ENCODE peak calls at places on chromosomes 1 and 21, in seven cellular contexts. One of them, this sample, is unnamed.

GRCh38 chr1:41314781-41315481 is 46.3 kb upstream of the FOXO6 start:
- DNase-seq in stimulated activated CD8-positive, alpha-beta memory T cell treated with anti-CD3 and anti-CD28 coated beads, Interleukin-2, amount 100 ng/mL, for 1 hour: no peak
- DNase-seq in memory B cell: no peak
- DNase-seq in iPS-NIHi11: no peak
- DNase-seq in HFFc6: peak
- DNase-seq in ACHN: no peak
- DNase-seq in endothelial cell: no peak
- DNase-seq in this sample: no peak

GRCh38 chr21:41979335-41979734 is 25.5 kb upstream of the C2CD2 start:
- DNase-seq in ACHN: no peak
- DNase-seq in stimulated activated CD8-positive, alpha-beta memory T cell treated with anti-CD3 and anti-CD28 coated beads, Interleukin-2, amount 100 ng/mL, for 1 hour: no peak
- DNase-seq in iPS-NIHi11: no peak
- DNase-seq in endothelial cell: no peak
- DNase-seq in memory B cell: no peak
- DNase-seq in HFFc6: no peak
- DNase-seq in this sample: no peak

GRCh38 chr1:66464802-66465201 is 69.2 kb upstream of the SGIP1 start:
- DNase-seq in stimulated activated CD8-positive, alpha-beta memory T cell treated with anti-CD3 and anti-CD28 coated beads, Interleukin-2, amount 100 ng/mL, for 1 hour: no peak
- DNase-seq in memory B cell: no peak
- DNase-seq in iPS-NIHi11: no peak
- DNase-seq in ACHN: peak
- DNase-seq in HFFc6: peak
- DNase-seq in endothelial cell: no peak
- DNase-seq in this sample: no peak

GRCh38 chr1:37478451-37478871 is 4.1 kb downstream of the ZC3H12A start:
- DNase-seq in HFFc6: peak
- DNase-seq in iPS-NIHi11: no peak
- DNase-seq in ACHN: peak
- DNase-seq in memory B cell: no peak
- DNase-seq in stimulated activated CD8-positive, alpha-beta memory T cell treated with anti-CD3 and anti-CD28 coated beads, Interleukin-2, amount 100 ng/mL, for 1 hour: no peak
- DNase-seq in endothelial cell: no peak
- DNase-seq in this sample: no peak

GRCh38 chr1:186498695-186499389 is 37.9 kb upstream of the PDC start:
- DNase-seq in stimulated activated CD8-positive, alpha-beta memory T cell treated with anti-CD3 and anti-CD28 coated beads, Interleukin-2, amount 100 ng/mL, for 1 hour: no peak
- DNase-seq in memory B cell: no peak
- DNase-seq in iPS-NIHi11: no peak
- DNase-seq in ACHN: no peak
- DNase-seq in endothelial cell: no peak
- DNase-seq in HFFc6: peak
- DNase-seq in this sample: no peak

GRCh38 chr1:193013005-193013404 is 46.2 kb downstream of the UCHL5 start:
- DNase-seq in iPS-NIHi11: no peak
- DNase-seq in ACHN: no peak
- DNase-seq in stimulated activated CD8-positive, alpha-beta memory T cell treated with anti-CD3 and anti-CD28 coated beads, Interleukin-2, amount 100 ng/mL, for 1 hour: no peak
- DNase-seq in memory B cell: no peak
- DNase-seq in HFFc6: peak
- DNase-seq in endothelial cell: no peak
- DNase-seq in this sample: no peak

GRCh38 chr1:111285879-111286278 is 4.8 kb upstream of the CHIA start:
- DNase-seq in endothelial cell: no peak
- DNase-seq in stimulated activated CD8-positive, alpha-beta memory T cell treated with anti-CD3 and anti-CD28 coated beads, Interleukin-2, amount 100 ng/mL, for 1 hour: no peak
- DNase-seq in iPS-NIHi11: no peak
- DNase-seq in memory B cell: no peak
- DNase-seq in HFFc6: no peak
- DNase-seq in ACHN: no peak
- DNase-seq in this sample: no peak

GRCh38 chr1:16126738-16127515 is 28.9 kb downstream of the EPHA2 start:
- DNase-seq in ACHN: no peak
- DNase-seq in HFFc6: no peak
- DNase-seq in memory B cell: no peak
- DNase-seq in stimulated activated CD8-positive, alpha-beta memory T cell treated with anti-CD3 and anti-CD28 coated beads, Interleukin-2, amount 100 ng/mL, for 1 hour: no peak
- DNase-seq in endothelial cell: no peak
- DNase-seq in iPS-NIHi11: no peak
- DNase-seq in this sample: no peak

GRCh38 chr1:116131866-116132605 is 20.8 kb downstream of the MAB21L3 start:
- DNase-seq in stimulated activated CD8-positive, alpha-beta memory T cell treated with anti-CD3 and anti-CD28 coated beads, Interleukin-2, amount 100 ng/mL, for 1 hour: no peak
- DNase-seq in endothelial cell: no peak
- DNase-seq in HFFc6: no peak
- DNase-seq in ACHN: no peak
- DNase-seq in iPS-NIHi11: no peak
- DNase-seq in memory B cell: no peak
- DNase-seq in this sample: no peak

GRCh38 chr1:46497020-46497419 is 7.4 kb downstream of the DMBX1 start:
- DNase-seq in ACHN: no peak
- DNase-seq in iPS-NIHi11: no peak
- DNase-seq in stimulated activated CD8-positive, alpha-beta memory T cell treated with anti-CD3 and anti-CD28 coated beads, Interleukin-2, amount 100 ng/mL, for 1 hour: no peak
- DNase-seq in endothelial cell: no peak
- DNase-seq in HFFc6: no peak
- DNase-seq in memory B cell: no peak
- DNase-seq in this sample: no peak

GRCh38 chr21:37644666-37645065 is 271.6 kb downstream of the KCNJ6 start:
- DNase-seq in ACHN: no peak
- DNase-seq in endothelial cell: peak
- DNase-seq in stimulated activated CD8-positive, alpha-beta memory T cell treated with anti-CD3 and anti-CD28 coated beads, Interleukin-2, amount 100 ng/mL, for 1 hour: no peak
- DNase-seq in HFFc6: no peak
- DNase-seq in iPS-NIHi11: no peak
- DNase-seq in memory B cell: no peak
- DNase-seq in this sample: no peak

GRCh38 chr1:110089561-110090275 is 19.2 kb upstream of the ALX3 start:
- DNase-seq in iPS-NIHi11: no peak
- DNase-seq in memory B cell: no peak
- DNase-seq in HFFc6: no peak
- DNase-seq in stimulated activated CD8-positive, alpha-beta memory T cell treated with anti-CD3 and anti-CD28 coated beads, Interleukin-2, amount 100 ng/mL, for 1 hour: no peak
- DNase-seq in endothelial cell: no peak
- DNase-seq in ACHN: no peak
- DNase-seq in this sample: no peak

GRCh38 chr1:12125422-12126355 is 41.1 kb upstream of the TNFRSF1B start:
- DNase-seq in endothelial cell: no peak
- DNase-seq in memory B cell: no peak
- DNase-seq in iPS-NIHi11: no peak
- DNase-seq in stimulated activated CD8-positive, alpha-beta memory T cell treated with anti-CD3 and anti-CD28 coated beads, Interleukin-2, amount 100 ng/mL, for 1 hour: no peak
- DNase-seq in ACHN: no peak
- DNase-seq in HFFc6: no peak
- DNase-seq in this sample: no peak

GRCh38 chr1:205521646-205522150 is 17.2 kb downstream of the CDK18 start:
- DNase-seq in ACHN: no peak
- DNase-seq in memory B cell: no peak
- DNase-seq in endothelial cell: no peak
- DNase-seq in iPS-NIHi11: no peak
- DNase-seq in HFFc6: no peak
- DNase-seq in stimulated activated CD8-positive, alpha-beta memory T cell treated with anti-CD3 and anti-CD28 coated beads, Interleukin-2, amount 100 ng/mL, for 1 hour: no peak
- DNase-seq in this sample: no peak

GRCh38 chr21:34734696-34735095 is 65.9 kb downstream of the CLIC6 start:
- DNase-seq in HFFc6: peak
- DNase-seq in iPS-NIHi11: no peak
- DNase-seq in stimulated activated CD8-positive, alpha-beta memory T cell treated with anti-CD3 and anti-CD28 coated beads, Interleukin-2, amount 100 ng/mL, for 1 hour: no peak
- DNase-seq in ACHN: no peak
- DNase-seq in endothelial cell: no peak
- DNase-seq in memory B cell: no peak
- DNase-seq in this sample: no peak

GRCh38 chr1:104028670-104029069 is 279.0 kb downstream of the AMY1C start:
- DNase-seq in endothelial cell: no peak
- DNase-seq in iPS-NIHi11: no peak
- DNase-seq in memory B cell: no peak
- DNase-seq in stimulated activated CD8-positive, alpha-beta memory T cell treated with anti-CD3 and anti-CD28 coated beads, Interleukin-2, amount 100 ng/mL, for 1 hour: no peak
- DNase-seq in HFFc6: no peak
- DNase-seq in ACHN: no peak
- DNase-seq in this sample: no peak

GRCh38 chr1:197695961-197696360 is 79.3 kb downstream of the DENND1B start:
- DNase-seq in iPS-NIHi11: no peak
- DNase-seq in memory B cell: no peak
- DNase-seq in stimulated activated CD8-positive, alpha-beta memory T cell treated with anti-CD3 and anti-CD28 coated beads, Interleukin-2, amount 100 ng/mL, for 1 hour: no peak
- DNase-seq in HFFc6: no peak
- DNase-seq in endothelial cell: no peak
- DNase-seq in ACHN: no peak
- DNase-seq in this sample: no peak

GRCh38 chr1:115210302-115210711 is 121.0 kb upstream of the TSPAN2 start:
- DNase-seq in endothelial cell: no peak
- DNase-seq in HFFc6: peak
- DNase-seq in ACHN: no peak
- DNase-seq in memory B cell: no peak
- DNase-seq in iPS-NIHi11: no peak
- DNase-seq in stimulated activated CD8-positive, alpha-beta memory T cell treated with anti-CD3 and anti-CD28 coated beads, Interleukin-2, amount 100 ng/mL, for 1 hour: no peak
- DNase-seq in this sample: no peak

GRCh38 chr1:52641307-52641706 is 8.3 kb downstream of the SHISAL2A start:
- DNase-seq in memory B cell: peak
- DNase-seq in iPS-NIHi11: no peak
- DNase-seq in stimulated activated CD8-positive, alpha-beta memory T cell treated with anti-CD3 and anti-CD28 coated beads, Interleukin-2, amount 100 ng/mL, for 1 hour: no peak
- DNase-seq in ACHN: no peak
- DNase-seq in endothelial cell: no peak
- DNase-seq in HFFc6: no peak
- DNase-seq in this sample: no peak

GRCh38 chr1:162823231-162823630 is 32.7 kb downstream of the HSD17B7 start:
- DNase-seq in ACHN: no peak
- DNase-seq in HFFc6: no peak
- DNase-seq in memory B cell: no peak
- DNase-seq in iPS-NIHi11: no peak
- DNase-seq in endothelial cell: no peak
- DNase-seq in stimulated activated CD8-positive, alpha-beta memory T cell treated with anti-CD3 and anti-CD28 coated beads, Interleukin-2, amount 100 ng/mL, for 1 hour: no peak
- DNase-seq in this sample: no peak

GRCh38 chr1:150567717-150568561 is 11.5 kb downstream of the MCL1 start:
- DNase-seq in HFFc6: peak
- DNase-seq in endothelial cell: peak
- DNase-seq in memory B cell: no peak
- DNase-seq in iPS-NIHi11: peak
- DNase-seq in ACHN: peak
- DNase-seq in stimulated activated CD8-positive, alpha-beta memory T cell treated with anti-CD3 and anti-CD28 coated beads, Interleukin-2, amount 100 ng/mL, for 1 hour: no peak
- DNase-seq in this sample: peak

This sample was measured in hypothalamus.